ENCODE peak calls at places on chromosomes 4 and X, in four cellular contexts. One of them, this sample, is unnamed.

GRCh38 chrX:98637451-98637850 is 1753.7 kb downstream of the RPA4 start:
- DNase-seq in HepG2: no peak
- DNase-seq in K562: no peak
- DNase-seq in Panc1: no peak
- DNase-seq in this sample: no peak

GRCh38 chrX:11535156-11535919 is 130.4 kb downstream of the ARHGAP6 start:
- DNase-seq in HepG2: no peak
- DNase-seq in K562: no peak
- DNase-seq in Panc1: no peak
- DNase-seq in this sample: no peak

GRCh38 chrX:3192835-3193234 is 151.6 kb downstream of the ARSF start:
- DNase-seq in HepG2: no peak
- DNase-seq in K562: no peak
- DNase-seq in Panc1: no peak
- DNase-seq in this sample: no peak

GRCh38 chr4:1910643-1911042 is 39.5 kb downstream of the NSD2 start:
- DNase-seq in HepG2: peak; percentile 55
- DNase-seq in K562: peak; percentile 72
- DNase-seq in Panc1: no peak
- DNase-seq in this sample: no peak

GRCh38 chr4:168845897-168846296 is 164.2 kb downstream of the CBR4 start:
- DNase-seq in HepG2: peak; percentile 10
- DNase-seq in K562: no peak
- DNase-seq in Panc1: no peak
- DNase-seq in this sample: no peak

GRCh38 chrX:107773206-107773605 is 2.4 kb downstream of the TSC22D3 start:
- DNase-seq in HepG2: no peak
- DNase-seq in K562: no peak
- DNase-seq in Panc1: no peak
- DNase-seq in this sample: no peak

GRCh38 chr4:27242217-27242616 is 381.6 kb downstream of the STIM2 start:
- DNase-seq in HepG2: no peak
- DNase-seq in K562: no peak
- DNase-seq in Panc1: no peak
- DNase-seq in this sample: no peak

GRCh38 chr4:73676136-73676535 is 55.9 kb upstream of the RASSF6 start:
- DNase-seq in HepG2: no peak
- DNase-seq in K562: no peak
- DNase-seq in Panc1: no peak
- DNase-seq in this sample: no peak

GRCh38 chr4:60962286-60962685 is 237.8 kb upstream of the ADGRL3 start:
- DNase-seq in HepG2: no peak
- DNase-seq in K562: no peak
- DNase-seq in Panc1: no peak
- DNase-seq in this sample: no peak

GRCh38 chr4:74096265-74096980 is 2.6 kb downstream of the CXCL2 start:
- DNase-seq in HepG2: no peak
- DNase-seq in K562: peak; percentile 74
- DNase-seq in Panc1: no peak
- DNase-seq in this sample: no peak

GRCh38 chr4:54784188-54784671 is 126.5 kb downstream of the KIT start:
- DNase-seq in HepG2: no peak
- DNase-seq in K562: peak; percentile 59
- DNase-seq in Panc1: no peak
- DNase-seq in this sample: no peak

GRCh38 chr4:119729815-119730643 is 101.4 kb upstream of the PDE5A start:
- DNase-seq in HepG2: peak; percentile 68
- DNase-seq in K562: peak; percentile 0
- DNase-seq in Panc1: peak; percentile 81
- DNase-seq in this sample: peak; percentile 15

GRCh38 chr4:188911199-188911598 is 772.0 kb downstream of the TRIML1 start:
- DNase-seq in HepG2: no peak
- DNase-seq in K562: no peak
- DNase-seq in Panc1: no peak
- DNase-seq in this sample: no peak

GRCh38 chrX:57156397-57157049 is 19.3 kb upstream of the SPIN2A start:
- DNase-seq in HepG2: peak; percentile 50
- DNase-seq in K562: peak; percentile 49
- DNase-seq in Panc1: peak; percentile 10
- DNase-seq in this sample: peak; percentile 13

GRCh38 chrX:111854778-111855490 is 21.0 kb upstream of the TRPC5OS start:
- DNase-seq in HepG2: no peak
- DNase-seq in K562: peak; percentile 0
- DNase-seq in Panc1: no peak
- DNase-seq in this sample: peak; percentile 23

GRCh38 chrX:130937101-130937500 is 34.1 kb upstream of the ENOX2 start:
- DNase-seq in HepG2: no peak
- DNase-seq in K562: no peak
- DNase-seq in Panc1: no peak
- DNase-seq in this sample: no peak

GRCh38 chr4:88003261-88003660 is 4.2 kb upstream of the PKD2 start:
- DNase-seq in HepG2: no peak
- DNase-seq in K562: no peak
- DNase-seq in Panc1: no peak
- DNase-seq in this sample: no peak

GRCh38 chrX:41258871-41259270 is 75.1 kb upstream of the DDX3X start:
- DNase-seq in HepG2: no peak
- DNase-seq in K562: no peak
- DNase-seq in Panc1: no peak
- DNase-seq in this sample: no peak

GRCh38 chr4:53267026-53267425 is 98.8 kb downstream of the SCFD2 start:
- DNase-seq in HepG2: no peak
- DNase-seq in K562: no peak
- DNase-seq in Panc1: no peak
- DNase-seq in this sample: no peak

GRCh38 chr4:148116971-148117370 is 325.2 kb downstream of the NR3C2 start:
- DNase-seq in HepG2: no peak
- DNase-seq in K562: no peak
- DNase-seq in Panc1: no peak
- DNase-seq in this sample: no peak

GRCh38 chrX:30654989-30655607 is 1.9 kb downstream of the GK start:
- DNase-seq in HepG2: no peak
- DNase-seq in K562: no peak
- DNase-seq in Panc1: no peak
- DNase-seq in this sample: no peak

GRCh38 chr4:143514432-143514831 is 930 bp downstream of the SMARCA5 start:
- DNase-seq in HepG2: peak; percentile 15
- DNase-seq in K562: peak; percentile 83
- DNase-seq in Panc1: no peak
- DNase-seq in this sample: no peak

GRCh38 chrX:119541188-119541587 is 24.0 kb downstream of the STEEP1 start:
- DNase-seq in HepG2: no peak
- DNase-seq in K562: no peak
- DNase-seq in Panc1: peak; percentile 33
- DNase-seq in this sample: no peak

GRCh38 chrX:47936224-47936939 is 67.4 kb downstream of the ZNF182 start:
- DNase-seq in HepG2: no peak
- DNase-seq in K562: peak; percentile 91
- DNase-seq in Panc1: no peak
- DNase-seq in this sample: no peak

GRCh38 chr4:107854326-107855030 is 29.7 kb downstream of the SGMS2 start:
- DNase-seq in HepG2: no peak
- DNase-seq in K562: no peak
- DNase-seq in Panc1: no peak
- DNase-seq in this sample: no peak

GRCh38 chr4:110107868-110108267 is 90.5 kb downstream of the ELOVL6 start:
- DNase-seq in HepG2: no peak
- DNase-seq in K562: no peak
- DNase-seq in Panc1: no peak
- DNase-seq in this sample: no peak

GRCh38 chrX:138067415-138067814 is 501.5 kb downstream of the ZIC3 start:
- DNase-seq in HepG2: no peak
- DNase-seq in K562: no peak
- DNase-seq in Panc1: no peak
- DNase-seq in this sample: no peak

GRCh38 chr4:7417639-7418038 is 17.1 kb downstream of the PSAPL1 start:
- DNase-seq in HepG2: no peak
- DNase-seq in K562: no peak
- DNase-seq in Panc1: no peak
- DNase-seq in this sample: no peak

GRCh38 chr4:162586266-162586665 is 422.5 kb upstream of the FSTL5 start:
- DNase-seq in HepG2: no peak
- DNase-seq in K562: no peak
- DNase-seq in Panc1: no peak
- DNase-seq in this sample: no peak

GRCh38 chr4:77449162-77449561 is 156.5 kb upstream of the CXCL13 start:
- DNase-seq in HepG2: no peak
- DNase-seq in K562: no peak
- DNase-seq in Panc1: no peak
- DNase-seq in this sample: no peak

GRCh38 chr4:77451530-77451929 is 154.1 kb upstream of the CXCL13 start:
- DNase-seq in HepG2: no peak
- DNase-seq in K562: no peak
- DNase-seq in Panc1: no peak
- DNase-seq in this sample: no peak

GRCh38 chr4:77453911-77454310 is 151.7 kb upstream of the CXCL13 start:
- DNase-seq in HepG2: no peak
- DNase-seq in K562: no peak
- DNase-seq in Panc1: no peak
- DNase-seq in this sample: no peak

GRCh38 chr4:77449996-77450395 is 155.6 kb upstream of the CXCL13 start:
- DNase-seq in HepG2: no peak
- DNase-seq in K562: no peak
- DNase-seq in Panc1: no peak
- DNase-seq in this sample: no peak

DNA sequence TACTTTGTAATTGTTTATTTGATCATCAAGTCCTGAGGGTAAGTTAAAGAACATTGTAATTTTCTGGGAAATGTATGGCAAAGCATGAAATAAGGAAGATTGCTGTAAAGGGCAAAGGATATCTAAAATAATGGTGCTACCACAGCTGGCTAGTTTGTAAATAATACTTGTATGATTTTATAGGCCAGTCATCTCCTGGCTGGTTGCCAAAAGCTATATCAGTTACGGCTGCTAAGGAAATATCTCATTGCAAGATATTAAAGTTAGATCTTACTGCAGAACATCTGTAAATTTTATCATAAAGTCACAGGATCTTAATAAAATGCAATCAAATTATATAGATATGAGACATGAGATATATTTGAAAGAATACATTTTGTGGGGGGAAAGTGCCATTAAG is 150.8 kb upstream of the CXCL13 start:
- DNase-seq in HepG2: no peak
- DNase-seq in K562: no peak
- DNase-seq in Panc1: no peak
- DNase-seq in this sample: no peak
- TF ChIP-seq TCF7L2 in HepG2: no peak
- TF ChIP-seq TCF7L2 in K562: no peak
- TF ChIP-seq TCF7L2 in Panc1: no peak
- TF ChIP-seq TCF7L2 in this sample: no peak

GRCh38 chr4:78766026-78766425 is 10.1 kb upstream of the BMP2K start:
- DNase-seq in HepG2: no peak
- DNase-seq in K562: no peak
- DNase-seq in Panc1: no peak
- DNase-seq in this sample: no peak
- TF ChIP-seq TCF7L2 in HepG2: no peak
- TF ChIP-seq TCF7L2 in K562: no peak
- TF ChIP-seq TCF7L2 in Panc1: no peak
- TF ChIP-seq TCF7L2 in this sample: no peak

DNA sequence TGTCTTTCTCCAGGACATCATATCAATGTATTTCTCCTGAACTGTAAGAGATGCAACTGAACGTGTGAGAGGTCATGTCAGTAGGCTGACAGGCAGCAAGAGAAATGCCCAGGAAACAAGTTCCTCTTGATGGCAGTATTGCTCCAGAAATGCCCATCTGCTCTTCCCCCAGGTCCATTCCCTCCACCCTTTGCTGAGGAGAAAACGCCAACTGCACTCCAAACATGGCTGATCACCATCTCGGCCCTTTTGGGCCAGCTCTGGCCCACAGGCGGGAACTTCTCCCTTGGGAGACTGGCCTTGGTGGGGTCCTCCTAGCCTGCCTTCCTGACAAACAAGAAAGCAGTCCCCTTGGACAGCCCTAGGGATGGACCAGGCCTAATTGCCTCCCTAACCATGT is 276.5 kb upstream of the AGTR2 start:
- DNase-seq in HepG2: peak; percentile 63
- DNase-seq in K562: peak; percentile 45
- DNase-seq in Panc1: no peak
- DNase-seq in this sample: peak; percentile 2
- TF ChIP-seq TCF7L2 in HepG2: no peak
- TF ChIP-seq TCF7L2 in K562: no peak
- TF ChIP-seq TCF7L2 in Panc1: no peak
- TF ChIP-seq TCF7L2 in this sample: no peak

GRCh38 chr4:91268913-91269312 is 1034.9 kb upstream of the GRID2 start:
- DNase-seq in HepG2: no peak
- DNase-seq in K562: no peak
- DNase-seq in Panc1: no peak
- DNase-seq in this sample: no peak

GRCh38 chr4:91267543-91267942 is 1036.2 kb upstream of the GRID2 start:
- DNase-seq in HepG2: no peak
- DNase-seq in K562: no peak
- DNase-seq in Panc1: no peak
- DNase-seq in this sample: no peak
- TF ChIP-seq TCF7L2 in HepG2: no peak
- TF ChIP-seq TCF7L2 in K562: no peak
- TF ChIP-seq TCF7L2 in Panc1: peak; percentile 50
- TF ChIP-seq TCF7L2 in this sample: no peak

GRCh38 chr4:135249006-135249405 is 1047.4 kb upstream of the PABPC4L start:
- DNase-seq in HepG2: no peak
- DNase-seq in K562: no peak
- DNase-seq in Panc1: no peak
- DNase-seq in this sample: no peak
- TF ChIP-seq TCF7L2 in HepG2: no peak
- TF ChIP-seq TCF7L2 in K562: no peak
- TF ChIP-seq TCF7L2 in Panc1: no peak
- TF ChIP-seq TCF7L2 in this sample: no peak

DNA sequence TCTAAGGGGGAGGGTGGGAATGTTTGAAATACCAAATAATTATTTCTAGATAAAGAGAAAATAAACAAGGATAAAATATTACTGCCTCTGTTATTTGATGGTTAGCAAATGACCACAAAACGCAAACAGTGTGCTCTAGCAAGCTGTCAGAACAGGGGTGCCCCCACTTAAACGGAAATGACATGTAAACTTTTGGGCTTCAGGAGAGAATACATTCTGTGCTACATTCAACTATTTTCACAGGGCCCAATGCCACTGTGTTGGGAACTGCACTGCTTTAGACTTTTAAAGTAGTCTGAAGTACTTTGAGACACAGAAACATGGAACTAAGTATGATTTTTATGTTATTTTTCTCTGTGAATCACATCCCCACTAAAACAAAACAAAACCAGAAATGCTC is 14.1 kb downstream of the CD40LG start:
- DNase-seq in HepG2: no peak
- DNase-seq in K562: no peak
- DNase-seq in Panc1: no peak
- DNase-seq in this sample: no peak
- TF ChIP-seq TCF7L2 in HepG2: no peak
- TF ChIP-seq TCF7L2 in K562: no peak
- TF ChIP-seq TCF7L2 in Panc1: no peak
- TF ChIP-seq TCF7L2 in this sample: no peak

This sample was measured in HCT116.